ENCODE peak calls at places on chromosomes 6 and 20, in six cellular contexts. One of them, this sample, is unnamed.

GRCh38 chr20:496126-496696 is 33.9 kb upstream of the TBC1D20 start:
- DNase-seq in T-helper 1 cell: no peak
- DNase-seq in effector memory CD4-positive, alpha-beta T cell: no peak
- DNase-seq in amygdala: no peak
- DNase-seq in GM18507: no peak
- DNase-seq in H7: no peak
- DNase-seq in this sample: peak; percentile 79

GRCh38 chr6:155324993-155325392 is 10.7 kb upstream of the TFB1M start:
- DNase-seq in H7: no peak
- DNase-seq in amygdala: no peak
- DNase-seq in GM18507: no peak
- DNase-seq in effector memory CD4-positive, alpha-beta T cell: no peak
- DNase-seq in T-helper 1 cell: no peak
- DNase-seq in this sample: no peak

GRCh38 chr20:63212792-63213191 is 3.1 kb downstream of the YTHDF1 start:
- DNase-seq in T-helper 1 cell: no peak
- DNase-seq in amygdala: no peak
- DNase-seq in effector memory CD4-positive, alpha-beta T cell: no peak
- DNase-seq in GM18507: no peak
- DNase-seq in H7: no peak
- DNase-seq in this sample: no peak

GRCh38 chr6:142429195-142429594 is 127.4 kb downstream of the ADGRG6 start:
- DNase-seq in T-helper 1 cell: no peak
- DNase-seq in effector memory CD4-positive, alpha-beta T cell: no peak
- DNase-seq in amygdala: no peak
- DNase-seq in H7: no peak
- DNase-seq in GM18507: no peak
- DNase-seq in this sample: no peak

GRCh38 chr6:52123234-52123633 is 35.8 kb upstream of the PKHD1 start:
- DNase-seq in H7: no peak
- DNase-seq in T-helper 1 cell: no peak
- DNase-seq in amygdala: no peak
- DNase-seq in GM18507: no peak
- DNase-seq in effector memory CD4-positive, alpha-beta T cell: no peak
- DNase-seq in this sample: no peak

GRCh38 chr20:1818247-1818840 is 76.9 kb upstream of the SIRPA start:
- DNase-seq in T-helper 1 cell: no peak
- DNase-seq in H7: peak; percentile 13
- DNase-seq in amygdala: no peak
- DNase-seq in GM18507: no peak
- DNase-seq in effector memory CD4-positive, alpha-beta T cell: no peak
- DNase-seq in this sample: no peak

GRCh38 chr6:90538651-90539050 is 48.2 kb downstream of the MAP3K7 start:
- DNase-seq in H7: no peak
- DNase-seq in GM18507: no peak
- DNase-seq in amygdala: no peak
- DNase-seq in T-helper 1 cell: no peak
- DNase-seq in effector memory CD4-positive, alpha-beta T cell: no peak
- DNase-seq in this sample: no peak

GRCh38 chr20:42308980-42309524 is 690.9 kb upstream of the CHD6 start:
- DNase-seq in T-helper 1 cell: no peak
- DNase-seq in amygdala: no peak
- DNase-seq in effector memory CD4-positive, alpha-beta T cell: no peak
- DNase-seq in GM18507: no peak
- DNase-seq in H7: peak; percentile 1
- DNase-seq in this sample: no peak

GRCh38 chr6:141199074-141199473 is 933.7 kb upstream of the GJE1 start:
- DNase-seq in H7: no peak
- DNase-seq in GM18507: no peak
- DNase-seq in amygdala: no peak
- DNase-seq in effector memory CD4-positive, alpha-beta T cell: no peak
- DNase-seq in T-helper 1 cell: no peak
- DNase-seq in this sample: no peak

GRCh38 chr6:160912411-160912810 is 79.2 kb upstream of the MAP3K4 start:
- DNase-seq in H7: no peak
- DNase-seq in effector memory CD4-positive, alpha-beta T cell: no peak
- DNase-seq in GM18507: no peak
- DNase-seq in T-helper 1 cell: no peak
- DNase-seq in amygdala: no peak
- DNase-seq in this sample: no peak

GRCh38 chr6:25623874-25624273 is 28.1 kb upstream of the SCGN start:
- DNase-seq in effector memory CD4-positive, alpha-beta T cell: no peak
- DNase-seq in H7: no peak
- DNase-seq in amygdala: no peak
- DNase-seq in GM18507: no peak
- DNase-seq in T-helper 1 cell: no peak
- DNase-seq in this sample: no peak

GRCh38 chr6:79946773-79947190 is 571 bp downstream of the ELOVL4 start:
- DNase-seq in amygdala: no peak
- DNase-seq in H7: peak; percentile 64
- DNase-seq in effector memory CD4-positive, alpha-beta T cell: no peak
- DNase-seq in T-helper 1 cell: peak; percentile 11
- DNase-seq in GM18507: no peak
- DNase-seq in this sample: no peak

GRCh38 chr6:108755257-108756240 is 92.7 kb upstream of the ARMC2 start:
- DNase-seq in T-helper 1 cell: no peak
- DNase-seq in GM18507: no peak
- DNase-seq in H7: no peak
- DNase-seq in amygdala: no peak
- DNase-seq in effector memory CD4-positive, alpha-beta T cell: no peak
- DNase-seq in this sample: no peak

GRCh38 chr20:35088231-35088794 is 4.3 kb downstream of the TRPC4AP start:
- DNase-seq in T-helper 1 cell: no peak
- DNase-seq in GM18507: no peak
- DNase-seq in amygdala: no peak
- DNase-seq in H7: no peak
- DNase-seq in effector memory CD4-positive, alpha-beta T cell: no peak
- DNase-seq in this sample: no peak

GRCh38 chr20:44969320-44969879 is 3.1 kb downstream of the STK4 start:
- DNase-seq in GM18507: no peak
- DNase-seq in effector memory CD4-positive, alpha-beta T cell: no peak
- DNase-seq in amygdala: no peak
- DNase-seq in H7: no peak
- DNase-seq in T-helper 1 cell: no peak
- DNase-seq in this sample: no peak

GRCh38 chr6:658244-658643 is 1.3 kb upstream of the HUS1B start:
- DNase-seq in effector memory CD4-positive, alpha-beta T cell: no peak
- DNase-seq in GM18507: no peak
- DNase-seq in T-helper 1 cell: no peak
- DNase-seq in H7: no peak
- DNase-seq in amygdala: no peak
- DNase-seq in this sample: no peak

GRCh38 chr20:24779886-24780285 is 169.2 kb upstream of the CST7 start:
- DNase-seq in GM18507: no peak
- DNase-seq in T-helper 1 cell: no peak
- DNase-seq in effector memory CD4-positive, alpha-beta T cell: no peak
- DNase-seq in amygdala: no peak
- DNase-seq in H7: no peak
- DNase-seq in this sample: no peak

GRCh38 chr20:60363698-60364097 is 405.5 kb downstream of the CDH26 start:
- DNase-seq in T-helper 1 cell: no peak
- DNase-seq in amygdala: no peak
- DNase-seq in GM18507: no peak
- DNase-seq in effector memory CD4-positive, alpha-beta T cell: no peak
- DNase-seq in H7: no peak
- DNase-seq in this sample: no peak

GRCh38 chr20:54466112-54466511 is 9.3 kb upstream of the DOK5 start:
- DNase-seq in GM18507: no peak
- DNase-seq in amygdala: no peak
- DNase-seq in effector memory CD4-positive, alpha-beta T cell: no peak
- DNase-seq in T-helper 1 cell: no peak
- DNase-seq in H7: no peak
- DNase-seq in this sample: no peak

GRCh38 chr6:83216806-83217205 is 23.6 kb downstream of the RWDD2A start:
- DNase-seq in amygdala: no peak
- DNase-seq in effector memory CD4-positive, alpha-beta T cell: no peak
- DNase-seq in GM18507: no peak
- DNase-seq in T-helper 1 cell: no peak
- DNase-seq in H7: no peak
- DNase-seq in this sample: no peak

GRCh38 chr6:158290659-158291058 is 21.6 kb upstream of the TULP4 start:
- DNase-seq in GM18507: peak; percentile 59
- DNase-seq in T-helper 1 cell: peak; percentile 23
- DNase-seq in amygdala: no peak
- DNase-seq in effector memory CD4-positive, alpha-beta T cell: peak; percentile 19
- DNase-seq in H7: no peak
- DNase-seq in this sample: no peak

GRCh38 chr20:46267108-46267820 is 41.0 kb downstream of the CDH22 start:
- DNase-seq in effector memory CD4-positive, alpha-beta T cell: no peak
- DNase-seq in H7: no peak
- DNase-seq in T-helper 1 cell: no peak
- DNase-seq in GM18507: no peak
- DNase-seq in amygdala: no peak
- DNase-seq in this sample: no peak

GRCh38 chr6:127117979-127118504 is 429 bp upstream of the RSPO3 start:
- DNase-seq in H7: peak; percentile 73
- DNase-seq in GM18507: no peak
- DNase-seq in amygdala: no peak
- DNase-seq in effector memory CD4-positive, alpha-beta T cell: no peak
- DNase-seq in T-helper 1 cell: no peak
- DNase-seq in this sample: no peak

GRCh38 chr20:16020971-16021370 is 552.3 kb downstream of the KIF16B start:
- DNase-seq in amygdala: no peak
- DNase-seq in GM18507: no peak
- DNase-seq in H7: no peak
- DNase-seq in T-helper 1 cell: no peak
- DNase-seq in effector memory CD4-positive, alpha-beta T cell: no peak
- DNase-seq in this sample: peak; percentile 2

GRCh38 chr6:158828807-158829206 is 9.6 kb upstream of the EZR start:
- DNase-seq in amygdala: no peak
- DNase-seq in T-helper 1 cell: no peak
- DNase-seq in GM18507: no peak
- DNase-seq in effector memory CD4-positive, alpha-beta T cell: no peak
- DNase-seq in H7: no peak
- DNase-seq in this sample: no peak

GRCh38 chr6:108492131-108492766 is 68.5 kb upstream of the FOXO3 start:
- DNase-seq in amygdala: no peak
- DNase-seq in effector memory CD4-positive, alpha-beta T cell: no peak
- DNase-seq in H7: peak; percentile 19
- DNase-seq in GM18507: no peak
- DNase-seq in T-helper 1 cell: no peak
- DNase-seq in this sample: peak; percentile 53

GRCh38 chr20:43681468-43681942 is 14.6 kb downstream of the MYBL2 start:
- DNase-seq in effector memory CD4-positive, alpha-beta T cell: no peak
- DNase-seq in amygdala: no peak
- DNase-seq in GM18507: no peak
- DNase-seq in T-helper 1 cell: no peak
- DNase-seq in H7: peak; percentile 34
- DNase-seq in this sample: no peak

GRCh38 chr20:25072226-25072811 is 9.6 kb downstream of the VSX1 start:
- DNase-seq in H7: no peak
- DNase-seq in effector memory CD4-positive, alpha-beta T cell: no peak
- DNase-seq in amygdala: no peak
- DNase-seq in GM18507: no peak
- DNase-seq in T-helper 1 cell: no peak
- DNase-seq in this sample: peak; percentile 68

GRCh38 chr6:119541132-119541905 is 191.8 kb upstream of the MAN1A1 start:
- DNase-seq in amygdala: no peak
- DNase-seq in T-helper 1 cell: no peak
- DNase-seq in H7: no peak
- DNase-seq in effector memory CD4-positive, alpha-beta T cell: no peak
- DNase-seq in GM18507: no peak
- DNase-seq in this sample: no peak

GRCh38 chr20:49446808-49447207 is 35.7 kb downstream of the KCNB1 start:
- DNase-seq in H7: peak; percentile 76
- DNase-seq in GM18507: no peak
- DNase-seq in amygdala: peak; percentile 27
- DNase-seq in effector memory CD4-positive, alpha-beta T cell: no peak
- DNase-seq in T-helper 1 cell: no peak
- DNase-seq in this sample: no peak

GRCh38 chr6:139327038-139327437 is 35.2 kb upstream of the TXLNB start:
- DNase-seq in GM18507: no peak
- DNase-seq in amygdala: no peak
- DNase-seq in effector memory CD4-positive, alpha-beta T cell: no peak
- DNase-seq in T-helper 1 cell: no peak
- DNase-seq in H7: no peak
- DNase-seq in this sample: no peak

GRCh38 chr6:138036111-138036510 is 71.1 kb downstream of the PERP start:
- DNase-seq in GM18507: no peak
- DNase-seq in amygdala: no peak
- DNase-seq in H7: peak; percentile 34
- DNase-seq in effector memory CD4-positive, alpha-beta T cell: no peak
- DNase-seq in T-helper 1 cell: no peak
- DNase-seq in this sample: peak; percentile 82

GRCh38 chr20:32473231-32474008 is 111.7 kb downstream of the NOL4L start:
- DNase-seq in GM18507: no peak
- DNase-seq in H7: peak; percentile 70
- DNase-seq in amygdala: no peak
- DNase-seq in effector memory CD4-positive, alpha-beta T cell: no peak
- DNase-seq in T-helper 1 cell: no peak
- DNase-seq in this sample: no peak

GRCh38 chr20:17177341-17177740 is 49.5 kb upstream of the PCSK2 start:
- DNase-seq in effector memory CD4-positive, alpha-beta T cell: no peak
- DNase-seq in T-helper 1 cell: no peak
- DNase-seq in amygdala: no peak
- DNase-seq in H7: no peak
- DNase-seq in GM18507: no peak
- DNase-seq in this sample: no peak

This sample was measured in PC-9.